ENCODE peak calls at places on chromosomes 12 and 14, in five cellular contexts. One of them, this sample, is unnamed.

GRCh38 chr12:1877169-1877878 is 41.1 kb downstream of the CACNA2D4 start:
- DNase-seq in GM10248: no peak
- DNase-seq in heart left ventricle: no peak
- DNase-seq in NCI-H2227 treated with DMSO at 0.1 percent for 48 hours: no peak
- DNase-seq in T follicular helper cell: no peak
- DNase-seq in this sample: no peak

GRCh38 chr12:27284751-27285150 is 40.7 kb downstream of the STK38L start:
- DNase-seq in GM10248: peak
- DNase-seq in heart left ventricle: no peak
- DNase-seq in NCI-H2227 treated with DMSO at 0.1 percent for 48 hours: no peak
- DNase-seq in T follicular helper cell: no peak
- DNase-seq in this sample: no peak

GRCh38 chr12:8544295-8544694 is 3.6 kb upstream of the CLEC4E start:
- DNase-seq in GM10248: peak
- DNase-seq in heart left ventricle: no peak
- DNase-seq in NCI-H2227 treated with DMSO at 0.1 percent for 48 hours: peak
- DNase-seq in T follicular helper cell: peak
- DNase-seq in this sample: no peak

GRCh38 chr14:91861091-91861490 is 6.2 kb downstream of the TC2N start:
- DNase-seq in GM10248: no peak
- DNase-seq in heart left ventricle: no peak
- DNase-seq in NCI-H2227 treated with DMSO at 0.1 percent for 48 hours: no peak
- DNase-seq in T follicular helper cell: no peak
- DNase-seq in this sample: no peak

GRCh38 chr12:96242597-96242996 is 48.4 kb downstream of the ELK3 start:
- DNase-seq in GM10248: no peak
- DNase-seq in heart left ventricle: peak
- DNase-seq in NCI-H2227 treated with DMSO at 0.1 percent for 48 hours: no peak
- DNase-seq in T follicular helper cell: no peak
- DNase-seq in this sample: peak

GRCh38 chr14:23829736-23830474 is 123.7 kb upstream of the DHRS4 start:
- DNase-seq in GM10248: no peak
- DNase-seq in heart left ventricle: no peak
- DNase-seq in NCI-H2227 treated with DMSO at 0.1 percent for 48 hours: no peak
- DNase-seq in T follicular helper cell: no peak
- DNase-seq in this sample: no peak

GRCh38 chr12:128637616-128638606 is 185.8 kb downstream of the SLC15A4 start:
- DNase-seq in GM10248: peak
- DNase-seq in heart left ventricle: no peak
- DNase-seq in NCI-H2227 treated with DMSO at 0.1 percent for 48 hours: no peak
- DNase-seq in T follicular helper cell: no peak
- DNase-seq in this sample: no peak

GRCh38 chr12:50764861-50765324 is 992 bp downstream of the ATF1 start:
- DNase-seq in GM10248: peak
- DNase-seq in heart left ventricle: no peak
- DNase-seq in NCI-H2227 treated with DMSO at 0.1 percent for 48 hours: peak
- DNase-seq in T follicular helper cell: peak
- DNase-seq in this sample: peak

GRCh38 chr14:23353433-23353780 is 720 bp upstream of the SLC22A17 start:
- DNase-seq in GM10248: no peak
- DNase-seq in heart left ventricle: no peak
- DNase-seq in NCI-H2227 treated with DMSO at 0.1 percent for 48 hours: no peak
- DNase-seq in T follicular helper cell: no peak
- DNase-seq in this sample: no peak

GRCh38 chr14:51855234-51855633 is 5.2 kb upstream of the GNG2 start:
- DNase-seq in GM10248: no peak
- DNase-seq in heart left ventricle: no peak
- DNase-seq in NCI-H2227 treated with DMSO at 0.1 percent for 48 hours: no peak
- DNase-seq in T follicular helper cell: no peak
- DNase-seq in this sample: no peak

GRCh38 chr12:77940566-77940965 is 109.9 kb downstream of the NAV3 start:
- DNase-seq in GM10248: no peak
- DNase-seq in heart left ventricle: no peak
- DNase-seq in NCI-H2227 treated with DMSO at 0.1 percent for 48 hours: no peak
- DNase-seq in T follicular helper cell: no peak
- DNase-seq in this sample: no peak

GRCh38 chr12:2395352-2395977 is 342.7 kb downstream of the CACNA1C start:
- DNase-seq in GM10248: peak
- DNase-seq in heart left ventricle: no peak
- DNase-seq in NCI-H2227 treated with DMSO at 0.1 percent for 48 hours: no peak
- DNase-seq in T follicular helper cell: peak
- DNase-seq in this sample: no peak

GRCh38 chr12:1922075-1922709 is 3.7 kb upstream of the CACNA2D4 start:
- DNase-seq in GM10248: no peak
- DNase-seq in heart left ventricle: no peak
- DNase-seq in NCI-H2227 treated with DMSO at 0.1 percent for 48 hours: no peak
- DNase-seq in T follicular helper cell: no peak
- DNase-seq in this sample: peak

GRCh38 chr14:73796881-73797539 is 54.6 kb upstream of the PTGR2 start:
- DNase-seq in GM10248: no peak
- DNase-seq in heart left ventricle: no peak
- DNase-seq in NCI-H2227 treated with DMSO at 0.1 percent for 48 hours: no peak
- DNase-seq in T follicular helper cell: no peak
- DNase-seq in this sample: peak

GRCh38 chr12:53063708-53064612 is 14.1 kb downstream of the TNS2 start:
- DNase-seq in GM10248: no peak
- DNase-seq in heart left ventricle: peak
- DNase-seq in NCI-H2227 treated with DMSO at 0.1 percent for 48 hours: no peak
- DNase-seq in T follicular helper cell: no peak
- DNase-seq in this sample: peak

GRCh38 chr12:93979189-93979588 is 169.2 kb upstream of the PLXNC1 start:
- DNase-seq in GM10248: peak
- DNase-seq in heart left ventricle: no peak
- DNase-seq in NCI-H2227 treated with DMSO at 0.1 percent for 48 hours: no peak
- DNase-seq in T follicular helper cell: no peak
- DNase-seq in this sample: no peak

GRCh38 chr14:92945959-92946846 is 23.3 kb downstream of the CHGA start:
- DNase-seq in GM10248: no peak
- DNase-seq in heart left ventricle: peak
- DNase-seq in NCI-H2227 treated with DMSO at 0.1 percent for 48 hours: no peak
- DNase-seq in T follicular helper cell: no peak
- DNase-seq in this sample: peak

GRCh38 chr14:77641534-77642341 is 25.3 kb upstream of the SPTLC2 start:
- DNase-seq in GM10248: peak
- DNase-seq in heart left ventricle: peak
- DNase-seq in NCI-H2227 treated with DMSO at 0.1 percent for 48 hours: no peak
- DNase-seq in T follicular helper cell: peak
- DNase-seq in this sample: peak

GRCh38 chr14:54646576-54647130 is 79.7 kb downstream of the SAMD4A start:
- DNase-seq in GM10248: no peak
- DNase-seq in heart left ventricle: no peak
- DNase-seq in NCI-H2227 treated with DMSO at 0.1 percent for 48 hours: no peak
- DNase-seq in T follicular helper cell: no peak
- DNase-seq in this sample: no peak

GRCh38 chr14:102221026-102221425 is 81.3 kb downstream of the WDR20 start:
- DNase-seq in GM10248: no peak
- DNase-seq in heart left ventricle: no peak
- DNase-seq in NCI-H2227 treated with DMSO at 0.1 percent for 48 hours: no peak
- DNase-seq in T follicular helper cell: no peak
- DNase-seq in this sample: no peak

GRCh38 chr14:51441001-51441400 is 201.0 kb downstream of the TMX1 start:
- DNase-seq in GM10248: no peak
- DNase-seq in heart left ventricle: no peak
- DNase-seq in NCI-H2227 treated with DMSO at 0.1 percent for 48 hours: no peak
- DNase-seq in T follicular helper cell: no peak
- DNase-seq in this sample: no peak

GRCh38 chr14:21894003-21894897 is 220.6 kb upstream of the OR4E1 start:
- DNase-seq in GM10248: no peak
- DNase-seq in heart left ventricle: no peak
- DNase-seq in NCI-H2227 treated with DMSO at 0.1 percent for 48 hours: no peak
- DNase-seq in T follicular helper cell: peak
- DNase-seq in this sample: no peak

GRCh38 chr12:109550310-109550680 is 23.0 kb downstream of the MMAB start:
- DNase-seq in GM10248: no peak
- DNase-seq in heart left ventricle: no peak
- DNase-seq in NCI-H2227 treated with DMSO at 0.1 percent for 48 hours: no peak
- DNase-seq in T follicular helper cell: no peak
- DNase-seq in this sample: no peak

GRCh38 chr12:87836190-87836589 is 193.0 kb downstream of the C12orf50 start:
- DNase-seq in GM10248: no peak
- DNase-seq in heart left ventricle: no peak
- DNase-seq in NCI-H2227 treated with DMSO at 0.1 percent for 48 hours: no peak
- DNase-seq in T follicular helper cell: no peak
- DNase-seq in this sample: no peak

GRCh38 chr14:23514009-23514962 is 37.3 kb downstream of the ZFHX2 start:
- DNase-seq in GM10248: no peak
- DNase-seq in heart left ventricle: no peak
- DNase-seq in NCI-H2227 treated with DMSO at 0.1 percent for 48 hours: no peak
- DNase-seq in T follicular helper cell: no peak
- DNase-seq in this sample: peak